ENCODE peak calls at places on chromosomes 16 and 17, in ten cellular contexts. Q, L, J, T, Z, S, N, B, X and R are unnamed samples.

GRCh38 chr17:83103938-83104311 is 24.5 kb downstream of the METRNL start:
- DNase-seq in Q (no peak), L (no peak), J (no peak), T (no peak), Z (no peak), S (no peak), N (no peak), B (no peak), X (no peak), R (no peak)

GRCh38 chr17:50843150-50843905 is 7.9 kb downstream of the WFIKKN2 start:
- DNase-seq in Q (no peak), L (no peak), J (no peak), T (no peak), Z (no peak), S (no peak), N (no peak), B (peak), X (no peak), R (no peak)

GRCh38 chr17:76075364-76076099 is 951 bp downstream of the GALR2 start:
- DNase-seq in Q (no peak), L (no peak), J (no peak), T (no peak), Z (no peak), S (peak), N (no peak), B (no peak), X (peak), R (no peak)

GRCh38 chr17:35539659-35540026 is 2.2 kb upstream of the SLFN12L start:
- DNase-seq in Q (no peak), L (no peak), J (no peak), T (no peak), Z (no peak), S (no peak), N (no peak), B (no peak), X (no peak), R (no peak)

GRCh38 chr16:79164378-79164720 is 436.2 kb downstream of the MAF start:
- DNase-seq in Q (no peak), L (no peak), J (no peak), T (no peak), Z (no peak), S (no peak), N (no peak), B (no peak), X (no peak), R (no peak)

GRCh38 chr16:23020084-23020483 is 129.2 kb downstream of the USP31 start:
- DNase-seq in Q (no peak), L (no peak), J (no peak), T (no peak), Z (no peak), S (no peak), N (no peak), B (no peak), X (no peak), R (no peak)

GRCh38 chr16:88453621-88454314 is 688 bp downstream of the ZFPM1 start:
- DNase-seq in Q (no peak), L (no peak), J (no peak), T (no peak), Z (no peak), S (no peak), N (no peak), B (no peak), X (peak), R (no peak)

GRCh38 chr16:50888486-50889261 is 146.8 kb downstream of the CYLD start:
- DNase-seq in Q (no peak), L (no peak), J (no peak), T (no peak), Z (no peak), S (no peak), N (no peak), B (no peak), X (no peak), R (no peak)

GRCh38 chr16:10036951-10037350 is 145.3 kb downstream of the GRIN2A start:
- DNase-seq in Q (no peak), L (no peak), J (no peak), T (no peak), Z (no peak), S (no peak), N (no peak), B (no peak), X (no peak), R (no peak)

GRCh38 chr17:21678451-21679081 is 13.8 kb upstream of the KCNJ18 start:
- DNase-seq in Q (no peak), L (no peak), J (peak), T (no peak), Z (no peak), S (no peak), N (no peak), B (peak), X (no peak), R (no peak)

GRCh38 chr16:67396159-67396774 is 3.0 kb upstream of the TPPP3 start:
- DNase-seq in Q (peak), L (peak), J (no peak), T (no peak), Z (peak), S (peak), N (peak), B (peak), X (peak), R (no peak)

GRCh38 chr16:1899641-1900451 is 18.4 kb downstream of the HS3ST6 start:
- DNase-seq in Q (no peak), L (peak), J (no peak), T (no peak), Z (no peak), S (no peak), N (no peak), B (no peak), X (no peak), R (no peak)

GRCh38 chr17:31724026-31724425 is 135.0 kb downstream of the COPRS start:
- DNase-seq in Q (no peak), L (no peak), J (peak), T (no peak), Z (no peak), S (no peak), N (peak), B (no peak), X (no peak), R (no peak)

GRCh38 chr17:82396601-82397435 is 21.3 kb upstream of the HEXD start:
- DNase-seq in Q (no peak), L (no peak), J (no peak), T (no peak), Z (no peak), S (peak), N (peak), B (no peak), X (no peak), R (no peak)

GRCh38 chr17:63881935-63882601 is at the start of gene GH2:
- DNase-seq in Q (no peak), L (peak), J (no peak), T (peak), Z (no peak), S (no peak), N (peak), B (no peak), X (peak), R (peak)

GRCh38 chr17:83099570-83100181 is 20.3 kb downstream of the METRNL start:
- DNase-seq in Q (no peak), L (peak), J (no peak), T (no peak), Z (no peak), S (no peak), N (no peak), B (peak), X (peak), R (peak)

GRCh38 chr17:68694791-68695485 is 93.8 kb upstream of the FAM20A start:
- DNase-seq in Q (no peak), L (no peak), J (no peak), T (no peak), Z (no peak), S (no peak), N (no peak), B (no peak), X (no peak), R (no peak)

GRCh38 chr17:69702078-69702477 is 287.6 kb downstream of the MAP2K6 start:
- DNase-seq in Q (no peak), L (no peak), J (no peak), T (no peak), Z (no peak), S (no peak), N (no peak), B (no peak), X (no peak), R (no peak)

GRCh38 chr16:11225677-11226549 is 30.1 kb downstream of the SOCS1 start:
- DNase-seq in Q (no peak), L (no peak), J (no peak), T (no peak), Z (no peak), S (no peak), N (no peak), B (no peak), X (no peak), R (no peak)

GRCh38 chr17:62628845-62629555 is 1.5 kb downstream of the MRC2 start:
- DNase-seq in Q (no peak), L (no peak), J (no peak), T (no peak), Z (peak), S (peak), N (peak), B (no peak), X (no peak), R (no peak)

GRCh38 chr17:48832491-48832890 is 1.7 kb downstream of the CALCOCO2 start:
- DNase-seq in Q (peak), L (no peak), J (no peak), T (no peak), Z (no peak), S (no peak), N (no peak), B (no peak), X (no peak), R (no peak)

GRCh38 chr16:51615141-51615540 is 464.1 kb upstream of the SALL1 start:
- DNase-seq in Q (no peak), L (no peak), J (no peak), T (no peak), Z (no peak), S (no peak), N (no peak), B (no peak), X (no peak), R (no peak)

GRCh38 chr16:66853261-66854139 is 9.3 kb downstream of the CA7 start:
- DNase-seq in Q (no peak), L (no peak), J (no peak), T (no peak), Z (no peak), S (no peak), N (no peak), B (peak), X (no peak), R (no peak)

GRCh38 chr16:75238132-75238852 is 13.1 kb downstream of the BCAR1 start:
- DNase-seq in Q (peak), L (peak), J (no peak), T (no peak), Z (peak), S (peak), N (peak), B (peak), X (peak), R (no peak)

GRCh38 chr17:1487939-1488825 is 4.3 kb downstream of the MYO1C start:
- DNase-seq in Q (peak), L (peak), J (peak), T (no peak), Z (peak), S (peak), N (peak), B (peak), X (peak), R (peak)

GRCh38 chr16:48118841-48119240 is 37.0 kb downstream of the ABCC12 start:
- DNase-seq in Q (no peak), L (no peak), J (no peak), T (no peak), Z (no peak), S (no peak), N (no peak), B (no peak), X (no peak), R (no peak)

GRCh38 chr17:17191961-17192381 is 14.2 kb downstream of the PLD6 start:
- DNase-seq in Q (no peak), L (no peak), J (no peak), T (no peak), Z (no peak), S (no peak), N (peak), B (no peak), X (peak), R (no peak)

GRCh38 chr16:81697321-81697885 is 81.7 kb upstream of the PLCG2 start:
- DNase-seq in Q (peak), L (peak), J (no peak), T (peak), Z (peak), S (peak), N (peak), B (peak), X (peak), R (no peak)

GRCh38 chr17:82981141-82981540 is 98.3 kb upstream of the METRNL start:
- DNase-seq in Q (no peak), L (no peak), J (no peak), T (no peak), Z (peak), S (no peak), N (no peak), B (no peak), X (no peak), R (no peak)

GRCh38 chr16:15539197-15539596 is 103.8 kb downstream of the MARF1 start:
- DNase-seq in Q (no peak), L (peak), J (no peak), T (no peak), Z (no peak), S (no peak), N (no peak), B (no peak), X (no peak), R (no peak)

GRCh38 chr16:68105611-68106010 is 20.4 kb downstream of the NFATC3 start:
- DNase-seq in Q (no peak), L (no peak), J (no peak), T (no peak), Z (no peak), S (no peak), N (no peak), B (no peak), X (no peak), R (no peak)

GRCh38 chr17:50219939-50220465 is 18.6 kb upstream of the COL1A1 start:
- DNase-seq in Q (no peak), L (no peak), J (no peak), T (no peak), Z (no peak), S (peak), N (peak), B (no peak), X (no peak), R (no peak)

DNA sequence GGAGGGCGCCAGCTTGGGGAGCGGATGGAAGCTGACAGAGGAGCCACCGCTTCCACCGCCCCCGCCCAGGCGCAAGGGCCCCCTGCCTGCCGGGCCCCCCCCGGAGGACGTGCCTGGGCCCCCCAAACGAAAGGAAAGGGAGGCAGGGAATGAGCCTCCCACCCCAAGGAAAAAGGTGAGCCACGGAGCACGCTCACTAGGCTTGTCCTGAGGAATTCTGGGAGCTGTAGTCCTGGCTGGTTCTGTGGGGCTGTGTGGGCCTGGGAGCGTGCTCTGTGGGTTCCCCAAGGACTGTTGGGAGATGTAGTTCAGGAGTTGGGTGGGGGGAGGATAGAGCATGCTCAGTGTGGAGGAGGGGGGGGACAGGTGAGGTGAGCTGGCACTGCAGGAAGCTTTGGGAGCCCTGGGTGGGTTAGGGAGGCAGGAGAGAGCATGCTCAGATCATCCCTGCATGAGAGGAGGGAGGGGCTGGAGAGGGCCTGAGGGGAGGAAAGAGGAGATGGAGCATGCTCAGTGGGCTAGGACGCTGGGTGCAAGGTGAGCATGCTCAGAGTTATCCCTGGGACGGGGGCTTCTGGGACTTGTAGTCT is 4.5 kb downstream of the FBXL19 start:
- DNase-seq in Q (no peak), L (peak), J (no peak), T (no peak), Z (peak), S (peak), N (peak), B (no peak), X (peak), R (no peak)
- H3K27ac ChIP-seq in Q (peak), L (no peak), J (peak), T (no peak), Z (peak), S (no peak), N (no peak), B (no peak), X (no peak), R (no peak)

GRCh38 chr17:60386137-60386395 is 5.9 kb downstream of the USP32 start:
- DNase-seq in Q (no peak), L (no peak), J (no peak), T (no peak), Z (no peak), S (no peak), N (no peak), B (no peak), X (no peak), R (no peak)
- H3K27ac ChIP-seq in Q (no peak), L (no peak), J (no peak), T (no peak), Z (no peak), S (no peak), N (peak), B (no peak), X (no peak), R (no peak)

GRCh38 chr16:83348991-83349390 is 458.8 kb upstream of the HSBP1 start:
- DNase-seq in Q (no peak), L (no peak), J (no peak), T (no peak), Z (no peak), S (no peak), N (no peak), B (no peak), X (no peak), R (no peak)

GRCh38 chr16:83351846-83352245 is 455.9 kb upstream of the HSBP1 start:
- DNase-seq in Q (no peak), L (no peak), J (no peak), T (no peak), Z (no peak), S (no peak), N (peak), B (no peak), X (no peak), R (no peak)

GRCh38 chr16:83350466-83350865 is 457.3 kb upstream of the HSBP1 start:
- DNase-seq in Q (no peak), L (no peak), J (no peak), T (no peak), Z (no peak), S (peak), N (no peak), B (no peak), X (no peak), R (no peak)

GRCh38 chr16:83344014-83344413 is 463.8 kb upstream of the HSBP1 start:
- DNase-seq in Q (no peak), L (no peak), J (no peak), T (no peak), Z (no peak), S (peak), N (peak), B (no peak), X (no peak), R (no peak)

GRCh38 chr16:83345846-83346245 is 461.9 kb upstream of the HSBP1 start:
- DNase-seq in Q (no peak), L (no peak), J (no peak), T (no peak), Z (no peak), S (no peak), N (no peak), B (no peak), X (no peak), R (no peak)
- H3K27ac ChIP-seq in Q (no peak), L (no peak), J (no peak), T (no peak), Z (no peak), S (no peak), N (no peak), B (no peak), X (no peak), R (no peak)

GRCh38 chr17:77356109-77356689 is 215.4 kb downstream of the SEC14L1 start:
- DNase-seq in Q (no peak), L (no peak), J (peak), T (no peak), Z (no peak), S (no peak), N (no peak), B (peak), X (no peak), R (peak)
- H3K27ac ChIP-seq in Q (peak), L (peak), J (peak), T (peak), Z (peak), S (peak), N (peak), B (no peak), X (no peak), R (no peak)

GRCh38 chr17:38741853-38742421 is 6.2 kb downstream of the PCGF2 start:
- DNase-seq in Q (peak), L (peak), J (no peak), T (no peak), Z (no peak), S (no peak), N (no peak), B (no peak), X (peak), R (no peak)
- H3K27ac ChIP-seq in Q (peak), L (peak), J (peak), T (no peak), Z (peak), S (peak), N (no peak), B (peak), X (peak), R (no peak)